ENCODE peak calls at places on chromosomes 12 and 14, in ten cellular contexts. Y is neuronal stem cell, W is HEK293T, S is RCC 7860, C is NAMALWA, J is HAP-1, U is C1 segment of cervical spinal cord, Q is dermis microvascular lymphatic vessel endothelial cell, E is globus pallidus, N is activated gamma-delta T cell treated with Interleukin-2 at 50 U/mL for 16 hours. Z is an unnamed sample.

GRCh38 chr12:92505373-92506340 is 197.1 kb upstream of the PLEKHG7 start:
- DNase-seq in U (no peak), W (no peak), Y (peak; percentile 43), S (no peak), N (peak; percentile 7), E (peak; percentile 62), Q (peak; percentile 14), C (peak; percentile 69), J (no peak), Z (peak; percentile 92)

GRCh38 chr12:104930388-104931326 is 27.4 kb downstream of the SLC41A2 start:
- DNase-seq in J (no peak), S (peak; percentile 67), Y (no peak), C (no peak), U (no peak), Q (no peak), N (no peak), E (no peak), W (no peak), Z (no peak)

GRCh38 chr12:108282676-108283075 is 56.4 kb downstream of the CMKLR1 start:
- DNase-seq in E (no peak), C (no peak), Q (no peak), S (no peak), J (no peak), W (no peak), N (no peak), Y (no peak), U (no peak), Z (peak; percentile 5)

GRCh38 chr14:50122291-50122690 is 5.9 kb upstream of the VCPKMT start:
- DNase-seq in E (peak; percentile 13), U (no peak), W (no peak), N (no peak), Q (no peak), J (no peak), C (no peak), Y (no peak), S (peak; percentile 17), Z (no peak)

GRCh38 chr14:61322011-61322798 is 826 bp downstream of the PRKCH start:
- DNase-seq in C (no peak), Q (no peak), Y (no peak), U (no peak), S (no peak), W (no peak), N (no peak), E (no peak), J (no peak), Z (peak; percentile 87)

GRCh38 chr14:61280092-61280525 is 1.0 kb downstream of the TMEM30B start:
- DNase-seq in W (no peak), U (no peak), C (no peak), J (no peak), E (no peak), S (no peak), N (peak; percentile 39), Y (no peak), Q (no peak), Z (peak; percentile 70)

GRCh38 chr14:74913986-74914573 is 9.0 kb downstream of the RPS6KL1 start:
- DNase-seq in S (no peak), C (peak; percentile 25), E (peak; percentile 73), U (peak; percentile 36), Y (peak; percentile 33), W (peak; percentile 70), N (no peak), Q (peak; percentile 64), J (peak; percentile 32), Z (peak; percentile 75)

GRCh38 chr12:113069149-113069548 is 12.6 kb downstream of the DTX1 start:
- DNase-seq in S (no peak), Y (no peak), W (no peak), U (no peak), E (no peak), Q (no peak), N (no peak), J (no peak), C (no peak), Z (no peak)

GRCh38 chr14:103111297-103111981 is 11.8 kb upstream of the TNFAIP2 start:
- DNase-seq in J (no peak), Y (no peak), S (no peak), W (no peak), U (no peak), C (no peak), Q (no peak), N (no peak), E (no peak), Z (no peak)

GRCh38 chr12:69994593-69995222 is 169.7 kb downstream of the MYRFL start:
- DNase-seq in N (no peak), W (no peak), U (no peak), C (no peak), S (no peak), Q (no peak), E (no peak), Y (no peak), J (no peak), Z (no peak)

GRCh38 chr12:89863968-89864367 is 155.3 kb upstream of the ATP2B1 start:
- DNase-seq in Y (no peak), U (no peak), N (no peak), Q (peak; percentile 69), C (peak; percentile 29), S (no peak), J (no peak), W (no peak), E (no peak), Z (no peak)

GRCh38 chr14:48735607-48736006 is 850.6 kb downstream of the RPS29 start:
- DNase-seq in Q (no peak), N (no peak), U (no peak), S (no peak), Y (no peak), E (no peak), C (no peak), W (no peak), J (no peak), Z (no peak)

GRCh38 chr14:25001096-25001982 is 48.6 kb downstream of the STXBP6 start:
- DNase-seq in W (no peak), S (no peak), U (no peak), Q (no peak), J (no peak), N (no peak), E (no peak), C (no peak), Y (no peak), Z (no peak)